ENCODE peak calls at places on chromosomes 11 and 22, in four cellular contexts. K is HFFc6, U is MCF 10A, E is kidney. S is an unnamed sample.

GRCh38 chr11:60931897-60932296 is 7.6 kb downstream of the TMEM132A start:
- DNase-seq in U (no peak), E (no peak), K (no peak), S (no peak)

GRCh38 chr11:58958500-58958899 is 19.2 kb downstream of the GLYATL1 start:
- DNase-seq in K (no peak), E (no peak), U (peak; percentile 41), S (no peak)

GRCh38 chr11:19713221-19714092 is 820 bp downstream of the NAV2 start:
- DNase-seq in E (peak; percentile 79), K (no peak), U (no peak), S (no peak)

GRCh38 chr11:75190652-75191329 is 39.9 kb downstream of the SLCO2B1 start:
- DNase-seq in E (no peak), U (no peak), K (no peak), S (peak; percentile 30)

GRCh38 chr11:124277809-124278208 is 21.6 kb downstream of the OR8G5 start:
- DNase-seq in U (peak; percentile 12), K (no peak), E (no peak), S (no peak)

GRCh38 chr22:39220450-39220849 is 24.3 kb downstream of the PDGFB start:
- DNase-seq in U (no peak), K (no peak), E (peak; percentile 20), S (peak; percentile 57)

GRCh38 chr11:76391039-76391438 is 9.9 kb downstream of the GVQW3 start:
- DNase-seq in E (no peak), U (no peak), K (no peak), S (no peak)

GRCh38 chr11:48028909-48029685 is 48.7 kb downstream of the PTPRJ start:
- DNase-seq in U (no peak), E (no peak), K (no peak), S (no peak)

GRCh38 chr11:14388352-14388751 is 29.4 kb upstream of the RRAS2 start:
- DNase-seq in U (no peak), E (no peak), K (no peak), S (no peak)

GRCh38 chr22:49872347-49872746 is 18.7 kb downstream of the ZBED4 start:
- DNase-seq in K (no peak), U (no peak), E (no peak), S (no peak)

GRCh38 chr11:8870461-8871282 is 40.3 kb upstream of the AKIP1 start:
- DNase-seq in K (peak; percentile 50), E (peak; percentile 87), U (peak; percentile 59), S (peak; percentile 92)

GRCh38 chr11:121071456-121072236 is 29.4 kb upstream of the TECTA start:
- DNase-seq in K (no peak), E (no peak), U (no peak), S (no peak)

GRCh38 chr11:1749787-1750351 is 526 bp downstream of the IFITM10 start:
- DNase-seq in K (peak; percentile 78), E (peak; percentile 82), U (peak; percentile 72), S (peak; percentile 90)

GRCh38 chr11:76770642-76771445 is 12.3 kb upstream of the TSKU start:
- DNase-seq in K (peak; percentile 94), E (no peak), U (peak; percentile 78), S (no peak)

GRCh38 chr11:71443736-71444410 is 4.3 kb downstream of the DHCR7 start:
- DNase-seq in U (no peak), E (no peak), K (no peak), S (no peak)

GRCh38 chr11:114123692-114124330 is 64.3 kb downstream of the ZBTB16 start:
- DNase-seq in K (no peak), U (no peak), E (no peak), S (no peak)

GRCh38 chr11:95058622-95059021 is 8.1 kb upstream of the SRSF8 start:
- DNase-seq in K (peak; percentile 5), U (no peak), E (no peak), S (no peak)

GRCh38 chr11:48169706-48170105 is 46.9 kb upstream of the OR4B1 start:
- DNase-seq in U (no peak), K (no peak), E (no peak), S (no peak)

GRCh38 chr11:36452987-36453386 is 57.1 kb downstream of the TRAF6 start:
- DNase-seq in E (no peak), K (no peak), U (no peak), S (no peak)

GRCh38 chr11:1071571-1072115 is 3.0 kb upstream of the MUC2 start:
- DNase-seq in K (no peak), E (peak; percentile 73), U (no peak), S (peak; percentile 84)

GRCh38 chr11:47980907-47981621 is 705 bp downstream of the PTPRJ start:
- DNase-seq in U (no peak), K (peak; percentile 27), E (peak; percentile 84), S (no peak)

GRCh38 chr11:76380161-76380976 is 563 bp downstream of the THAP12 start:
- DNase-seq in U (peak; percentile 21), K (peak; percentile 25), E (no peak), S (no peak)

GRCh38 chr22:22348815-22349454 is 104.3 kb downstream of the VPREB1 start:
- DNase-seq in E (no peak), U (no peak), K (no peak), S (no peak)
- TF ChIP-seq CTCF in E (no peak), U (no peak), K (no peak), S (no peak)

DNA sequence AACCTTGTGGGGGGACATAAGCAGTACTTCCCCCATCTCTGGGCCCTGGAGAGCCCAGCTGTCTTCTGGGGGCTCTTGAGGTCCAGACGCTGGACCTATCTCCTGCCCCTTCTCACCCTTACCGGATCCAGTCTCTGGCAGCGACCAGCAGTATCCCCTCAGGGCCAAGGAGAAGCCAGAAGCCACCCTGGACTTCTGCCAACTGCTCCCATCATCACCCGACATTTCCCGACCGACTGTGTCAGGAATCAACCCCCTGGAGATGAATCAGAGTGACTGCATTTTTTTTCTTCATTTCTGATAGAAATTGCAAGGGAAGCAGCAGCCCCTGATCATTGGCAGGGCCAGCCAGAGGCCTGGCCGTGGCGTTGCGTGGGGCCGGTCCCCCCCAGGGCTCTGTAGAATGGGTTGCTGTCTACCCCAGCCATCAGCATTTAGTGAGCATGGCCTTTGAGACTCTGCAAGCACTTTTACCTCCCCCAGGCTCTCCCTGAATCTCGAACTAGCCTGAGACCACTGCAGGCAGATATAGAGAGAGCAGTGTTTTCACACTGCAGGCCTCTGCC is 5.2 kb upstream of the LIF start:
- DNase-seq in K (peak; percentile 56), U (peak; percentile 67), E (no peak), S (no peak)
- TF ChIP-seq CTCF in K (peak; percentile 27), U (no peak), E (no peak), S (peak; percentile 15)

DNA sequence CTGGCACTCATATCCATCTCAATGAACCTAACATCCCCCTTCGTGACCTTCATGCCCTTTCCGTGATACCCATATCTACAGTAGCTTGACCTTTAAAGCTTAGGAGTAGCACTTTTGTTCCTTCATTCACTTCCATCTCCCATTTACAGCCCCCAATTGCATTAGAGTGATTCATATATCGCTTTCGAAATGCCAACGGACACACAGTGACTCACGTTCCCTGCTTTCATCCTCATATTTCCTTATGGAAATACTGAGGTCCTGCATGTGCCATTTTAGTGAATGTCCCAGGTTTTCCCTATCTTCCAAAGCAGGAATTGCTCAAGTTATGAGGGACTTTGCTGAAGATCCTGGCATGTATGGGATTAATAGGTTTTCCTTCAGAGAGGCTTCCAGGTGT is 44.3 kb upstream of the CEP126 start:
- DNase-seq in U (peak; percentile 82), E (no peak), K (peak; percentile 76), S (no peak)
- TF ChIP-seq CTCF in U (no peak), E (no peak), K (peak; percentile 28), S (no peak)

GRCh38 chr11:102615894-102616432 is 9.2 kb downstream of the MMP20 start:
- DNase-seq in E (no peak), K (no peak), U (no peak), S (no peak)

GRCh38 chr11:102613455-102613854 is 11.7 kb downstream of the MMP20 start:
- DNase-seq in U (no peak), E (no peak), K (no peak), S (no peak)

GRCh38 chr11:102617491-102618026 is 7.6 kb downstream of the MMP20 start:
- DNase-seq in K (no peak), U (no peak), E (no peak), S (no peak)

GRCh38 chr11:102615077-102615893 is 9.8 kb downstream of the MMP20 start:
- DNase-seq in U (peak; percentile 14), K (no peak), E (no peak), S (no peak)

GRCh38 chr11:102614485-102614884 is 10.6 kb downstream of the MMP20 start:
- DNase-seq in K (no peak), U (peak; percentile 14), E (no peak), S (no peak)
- TF ChIP-seq CTCF in K (no peak), U (no peak), E (no peak), S (peak; percentile 60)

DNA sequence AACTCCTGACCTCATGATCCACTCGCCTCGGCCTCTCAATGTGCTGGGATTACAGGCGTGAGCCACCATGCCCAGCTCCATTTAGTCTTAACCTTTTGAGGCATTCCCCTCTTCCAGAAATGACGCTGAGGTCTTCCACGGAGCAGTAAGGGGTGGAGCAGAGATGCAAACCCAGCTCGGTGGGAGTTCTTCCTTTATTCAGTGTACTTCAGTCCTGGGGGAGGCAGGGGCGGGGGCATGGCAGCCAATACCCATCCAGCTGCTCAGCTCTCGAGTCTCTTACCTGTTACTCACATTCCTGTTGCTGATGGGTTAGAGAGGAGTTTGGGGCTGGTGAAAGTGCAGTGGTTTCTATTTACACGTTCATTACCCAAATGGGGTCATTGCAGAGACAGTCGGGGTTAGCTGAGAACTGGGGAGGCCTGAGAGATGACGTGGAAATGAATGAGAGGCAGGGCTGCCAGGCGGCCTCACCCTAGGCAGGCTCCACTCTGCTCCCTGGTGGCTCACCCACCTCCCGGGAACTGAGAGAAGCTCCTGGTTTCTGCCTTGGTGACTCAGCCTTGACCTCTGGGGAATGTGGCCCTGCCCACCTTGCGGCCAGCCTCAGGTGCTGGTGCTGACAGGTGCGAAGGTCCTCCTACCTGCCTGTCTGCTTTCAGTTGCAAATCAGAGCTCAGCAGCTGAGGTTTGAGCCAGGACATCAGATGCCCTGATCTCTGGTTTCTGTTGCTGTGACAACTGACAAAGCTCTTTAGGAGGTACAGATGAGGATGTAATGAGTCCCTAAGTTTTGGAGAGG is 13.4 kb upstream of the ST14 start:
- DNase-seq in E (peak; percentile 94), K (peak; percentile 27), U (peak; percentile 91), S (no peak)
- TF ChIP-seq CTCF in E (peak; percentile 25), K (peak; percentile 51), U (peak; percentile 32), S (no peak)

S was measured in chondrocyte.